ENCODE peak calls at places on chromosome 1, in six cellular contexts. One of them, this sample, is unnamed.

GRCh38 chr1:24180676-24181075 is 6.4 kb downstream of the IFNLR1 start:
- DNase-seq in small intestine: no peak
- DNase-seq in heart left ventricle: no peak
- DNase-seq in CD4-positive, alpha-beta memory T cell: no peak
- DNase-seq in stomach: no peak
- DNase-seq in astrocyte of the spinal cord: no peak
- DNase-seq in this sample: no peak

GRCh38 chr1:115828101-115829022 is 12.6 kb downstream of the NHLH2 start:
- DNase-seq in small intestine: no peak
- DNase-seq in stomach: peak
- DNase-seq in astrocyte of the spinal cord: no peak
- DNase-seq in heart left ventricle: peak
- DNase-seq in CD4-positive, alpha-beta memory T cell: peak
- DNase-seq in this sample: no peak

GRCh38 chr1:33872681-33873080 is 8.8 kb downstream of the HMGB4 start:
- DNase-seq in heart left ventricle: no peak
- DNase-seq in CD4-positive, alpha-beta memory T cell: no peak
- DNase-seq in stomach: no peak
- DNase-seq in astrocyte of the spinal cord: peak
- DNase-seq in small intestine: no peak
- DNase-seq in this sample: no peak

GRCh38 chr1:210294991-210295773 is 33.5 kb upstream of the HHAT start:
- DNase-seq in CD4-positive, alpha-beta memory T cell: no peak
- DNase-seq in heart left ventricle: peak
- DNase-seq in stomach: no peak
- DNase-seq in small intestine: peak
- DNase-seq in astrocyte of the spinal cord: peak
- DNase-seq in this sample: no peak

GRCh38 chr1:89908294-89908992 is 86.5 kb upstream of the ZNF326 start:
- DNase-seq in astrocyte of the spinal cord: peak
- DNase-seq in heart left ventricle: no peak
- DNase-seq in stomach: no peak
- DNase-seq in CD4-positive, alpha-beta memory T cell: no peak
- DNase-seq in small intestine: no peak
- DNase-seq in this sample: no peak

GRCh38 chr1:201389066-201389465 is 10.1 kb downstream of the LAD1 start:
- DNase-seq in stomach: no peak
- DNase-seq in CD4-positive, alpha-beta memory T cell: no peak
- DNase-seq in astrocyte of the spinal cord: no peak
- DNase-seq in heart left ventricle: peak
- DNase-seq in small intestine: no peak
- DNase-seq in this sample: no peak

GRCh38 chr1:28073867-28074266 is 14.5 kb downstream of the EYA3 start:
- DNase-seq in small intestine: no peak
- DNase-seq in stomach: no peak
- DNase-seq in CD4-positive, alpha-beta memory T cell: no peak
- DNase-seq in astrocyte of the spinal cord: no peak
- DNase-seq in heart left ventricle: no peak
- DNase-seq in this sample: no peak

GRCh38 chr1:75725861-75726361 is 1.4 kb downstream of the ACADM start:
- DNase-seq in small intestine: peak
- DNase-seq in CD4-positive, alpha-beta memory T cell: no peak
- DNase-seq in astrocyte of the spinal cord: no peak
- DNase-seq in heart left ventricle: no peak
- DNase-seq in stomach: peak
- DNase-seq in this sample: no peak

GRCh38 chr1:160204526-160205241 is 500 bp upstream of the PEA15 start:
- DNase-seq in CD4-positive, alpha-beta memory T cell: no peak
- DNase-seq in small intestine: no peak
- DNase-seq in astrocyte of the spinal cord: no peak
- DNase-seq in stomach: no peak
- DNase-seq in heart left ventricle: no peak
- DNase-seq in this sample: peak

GRCh38 chr1:204545202-204545601 is 29.0 kb downstream of the MDM4 start:
- DNase-seq in CD4-positive, alpha-beta memory T cell: no peak
- DNase-seq in stomach: no peak
- DNase-seq in astrocyte of the spinal cord: no peak
- DNase-seq in heart left ventricle: no peak
- DNase-seq in small intestine: no peak
- DNase-seq in this sample: no peak

GRCh38 chr1:85230305-85230977 is 29.0 kb downstream of the C1orf52 start:
- DNase-seq in stomach: no peak
- DNase-seq in CD4-positive, alpha-beta memory T cell: no peak
- DNase-seq in heart left ventricle: no peak
- DNase-seq in small intestine: no peak
- DNase-seq in astrocyte of the spinal cord: no peak
- DNase-seq in this sample: no peak

GRCh38 chr1:117181630-117182041 is 29.1 kb downstream of the VTCN1 start:
- DNase-seq in heart left ventricle: no peak
- DNase-seq in small intestine: no peak
- DNase-seq in CD4-positive, alpha-beta memory T cell: no peak
- DNase-seq in astrocyte of the spinal cord: no peak
- DNase-seq in stomach: no peak
- DNase-seq in this sample: peak

GRCh38 chr1:201639391-201639790 is 100.5 kb downstream of the NAV1 start:
- DNase-seq in astrocyte of the spinal cord: no peak
- DNase-seq in CD4-positive, alpha-beta memory T cell: no peak
- DNase-seq in stomach: no peak
- DNase-seq in heart left ventricle: no peak
- DNase-seq in small intestine: no peak
- DNase-seq in this sample: no peak

GRCh38 chr1:80579055-80579454 is 1221.7 kb upstream of the ADGRL2 start:
- DNase-seq in CD4-positive, alpha-beta memory T cell: no peak
- DNase-seq in heart left ventricle: no peak
- DNase-seq in small intestine: no peak
- DNase-seq in astrocyte of the spinal cord: no peak
- DNase-seq in stomach: no peak
- DNase-seq in this sample: no peak

GRCh38 chr1:175042650-175043049 is 19.4 kb upstream of the MRPS14 start:
- DNase-seq in small intestine: no peak
- DNase-seq in heart left ventricle: no peak
- DNase-seq in astrocyte of the spinal cord: no peak
- DNase-seq in stomach: no peak
- DNase-seq in CD4-positive, alpha-beta memory T cell: no peak
- DNase-seq in this sample: no peak

GRCh38 chr1:3064296-3064850 is 4.6 kb upstream of the PRDM16 start:
- DNase-seq in astrocyte of the spinal cord: no peak
- DNase-seq in heart left ventricle: no peak
- DNase-seq in CD4-positive, alpha-beta memory T cell: no peak
- DNase-seq in stomach: peak
- DNase-seq in small intestine: no peak
- DNase-seq in this sample: no peak
- H3K4me3 ChIP-seq in astrocyte of the spinal cord: no peak
- H3K4me3 ChIP-seq in heart left ventricle: peak
- H3K4me3 ChIP-seq in CD4-positive, alpha-beta memory T cell: no peak
- H3K4me3 ChIP-seq in stomach: peak
- H3K4me3 ChIP-seq in small intestine: no peak
- H3K4me3 ChIP-seq in this sample: no peak

GRCh38 chr1:54406339-54407181 is at the start of gene SSBP3:
- DNase-seq in stomach: peak
- DNase-seq in small intestine: peak
- DNase-seq in CD4-positive, alpha-beta memory T cell: peak
- DNase-seq in heart left ventricle: peak
- DNase-seq in astrocyte of the spinal cord: peak
- DNase-seq in this sample: peak

GRCh38 chr1:54407201-54407956 is 1.2 kb upstream of the SSBP3 start:
- DNase-seq in CD4-positive, alpha-beta memory T cell: peak
- DNase-seq in astrocyte of the spinal cord: peak
- DNase-seq in stomach: peak
- DNase-seq in heart left ventricle: peak
- DNase-seq in small intestine: peak
- DNase-seq in this sample: peak

GRCh38 chr1:54409156-54410142 is 3.3 kb upstream of the SSBP3 start:
- DNase-seq in stomach: peak
- DNase-seq in heart left ventricle: no peak
- DNase-seq in CD4-positive, alpha-beta memory T cell: no peak
- DNase-seq in small intestine: peak
- DNase-seq in astrocyte of the spinal cord: no peak
- DNase-seq in this sample: no peak

GRCh38 chr1:54408701-54409066 is 2.5 kb upstream of the SSBP3 start:
- DNase-seq in heart left ventricle: no peak
- DNase-seq in small intestine: no peak
- DNase-seq in stomach: no peak
- DNase-seq in astrocyte of the spinal cord: no peak
- DNase-seq in CD4-positive, alpha-beta memory T cell: no peak
- DNase-seq in this sample: no peak

GRCh38 chr1:54407957-54408700 is 1.9 kb upstream of the SSBP3 start:
- DNase-seq in heart left ventricle: no peak
- DNase-seq in stomach: no peak
- DNase-seq in small intestine: no peak
- DNase-seq in astrocyte of the spinal cord: peak
- DNase-seq in CD4-positive, alpha-beta memory T cell: no peak
- DNase-seq in this sample: no peak
- H3K4me3 ChIP-seq in heart left ventricle: peak
- H3K4me3 ChIP-seq in stomach: no peak
- H3K4me3 ChIP-seq in small intestine: no peak
- H3K4me3 ChIP-seq in astrocyte of the spinal cord: no peak
- H3K4me3 ChIP-seq in CD4-positive, alpha-beta memory T cell: no peak
- H3K4me3 ChIP-seq in this sample: no peak

GRCh38 chr1:26337625-26338024 is 16.3 kb downstream of the CRYBG2 start:
- DNase-seq in small intestine: no peak
- DNase-seq in astrocyte of the spinal cord: no peak
- DNase-seq in stomach: no peak
- DNase-seq in CD4-positive, alpha-beta memory T cell: no peak
- DNase-seq in heart left ventricle: no peak
- DNase-seq in this sample: no peak

GRCh38 chr1:26338670-26339069 is 15.3 kb downstream of the CRYBG2 start:
- DNase-seq in astrocyte of the spinal cord: no peak
- DNase-seq in heart left ventricle: no peak
- DNase-seq in small intestine: no peak
- DNase-seq in stomach: no peak
- DNase-seq in CD4-positive, alpha-beta memory T cell: no peak
- DNase-seq in this sample: no peak

GRCh38 chr1:26337206-26337535 is 16.8 kb downstream of the CRYBG2 start:
- DNase-seq in stomach: no peak
- DNase-seq in heart left ventricle: no peak
- DNase-seq in astrocyte of the spinal cord: no peak
- DNase-seq in small intestine: no peak
- DNase-seq in CD4-positive, alpha-beta memory T cell: no peak
- DNase-seq in this sample: no peak

GRCh38 chr1:26336477-26337205 is 17.3 kb downstream of the CRYBG2 start:
- DNase-seq in stomach: peak
- DNase-seq in astrocyte of the spinal cord: no peak
- DNase-seq in small intestine: peak
- DNase-seq in CD4-positive, alpha-beta memory T cell: peak
- DNase-seq in heart left ventricle: peak
- DNase-seq in this sample: peak

GRCh38 chr1:26335774-26336476 is 18.0 kb downstream of the CRYBG2 start:
- DNase-seq in CD4-positive, alpha-beta memory T cell: no peak
- DNase-seq in astrocyte of the spinal cord: no peak
- DNase-seq in heart left ventricle: no peak
- DNase-seq in stomach: no peak
- DNase-seq in small intestine: no peak
- DNase-seq in this sample: no peak
- H3K4me3 ChIP-seq in CD4-positive, alpha-beta memory T cell: peak
- H3K4me3 ChIP-seq in astrocyte of the spinal cord: peak
- H3K4me3 ChIP-seq in heart left ventricle: peak
- H3K4me3 ChIP-seq in stomach: peak
- H3K4me3 ChIP-seq in small intestine: peak
- H3K4me3 ChIP-seq in this sample: peak

GRCh38 chr1:226736001-226736907 is 2.8 kb downstream of the ITPKB start:
- DNase-seq in heart left ventricle: peak
- DNase-seq in small intestine: no peak
- DNase-seq in CD4-positive, alpha-beta memory T cell: peak
- DNase-seq in stomach: no peak
- DNase-seq in astrocyte of the spinal cord: peak
- DNase-seq in this sample: no peak

GRCh38 chr1:226735576-226735975 is 3.5 kb downstream of the ITPKB start:
- DNase-seq in heart left ventricle: no peak
- DNase-seq in CD4-positive, alpha-beta memory T cell: no peak
- DNase-seq in astrocyte of the spinal cord: no peak
- DNase-seq in stomach: no peak
- DNase-seq in small intestine: no peak
- DNase-seq in this sample: no peak

GRCh38 chr1:226733309-226733708 is 5.8 kb downstream of the ITPKB start:
- DNase-seq in small intestine: no peak
- DNase-seq in stomach: no peak
- DNase-seq in astrocyte of the spinal cord: no peak
- DNase-seq in CD4-positive, alpha-beta memory T cell: no peak
- DNase-seq in heart left ventricle: no peak
- DNase-seq in this sample: no peak

GRCh38 chr1:226733876-226734414 is 5.1 kb downstream of the ITPKB start:
- DNase-seq in heart left ventricle: no peak
- DNase-seq in astrocyte of the spinal cord: no peak
- DNase-seq in stomach: no peak
- DNase-seq in small intestine: no peak
- DNase-seq in CD4-positive, alpha-beta memory T cell: no peak
- DNase-seq in this sample: no peak

GRCh38 chr1:226734611-226735153 is 4.4 kb downstream of the ITPKB start:
- DNase-seq in CD4-positive, alpha-beta memory T cell: no peak
- DNase-seq in stomach: no peak
- DNase-seq in astrocyte of the spinal cord: no peak
- DNase-seq in small intestine: no peak
- DNase-seq in heart left ventricle: no peak
- DNase-seq in this sample: no peak
- H3K4me3 ChIP-seq in CD4-positive, alpha-beta memory T cell: peak
- H3K4me3 ChIP-seq in stomach: peak
- H3K4me3 ChIP-seq in astrocyte of the spinal cord: no peak
- H3K4me3 ChIP-seq in small intestine: no peak
- H3K4me3 ChIP-seq in heart left ventricle: peak
- H3K4me3 ChIP-seq in this sample: no peak

GRCh38 chr1:44820945-44821715 is 12.8 kb downstream of the BTBD19 start:
- DNase-seq in heart left ventricle: peak
- DNase-seq in stomach: no peak
- DNase-seq in CD4-positive, alpha-beta memory T cell: no peak
- DNase-seq in astrocyte of the spinal cord: no peak
- DNase-seq in small intestine: no peak
- DNase-seq in this sample: no peak
- H3K4me3 ChIP-seq in heart left ventricle: peak
- H3K4me3 ChIP-seq in stomach: no peak
- H3K4me3 ChIP-seq in CD4-positive, alpha-beta memory T cell: peak
- H3K4me3 ChIP-seq in astrocyte of the spinal cord: no peak
- H3K4me3 ChIP-seq in small intestine: no peak
- H3K4me3 ChIP-seq in this sample: no peak

GRCh38 chr1:223031690-223032601 is 111.1 kb downstream of the TLR5 start:
- DNase-seq in CD4-positive, alpha-beta memory T cell: no peak
- DNase-seq in small intestine: peak
- DNase-seq in stomach: no peak
- DNase-seq in heart left ventricle: peak
- DNase-seq in astrocyte of the spinal cord: peak
- DNase-seq in this sample: no peak

GRCh38 chr1:223029985-223030769 is 112.9 kb downstream of the TLR5 start:
- DNase-seq in heart left ventricle: no peak
- DNase-seq in CD4-positive, alpha-beta memory T cell: no peak
- DNase-seq in small intestine: no peak
- DNase-seq in stomach: no peak
- DNase-seq in astrocyte of the spinal cord: no peak
- DNase-seq in this sample: no peak

GRCh38 chr1:223033658-223034057 is 109.4 kb downstream of the TLR5 start:
- DNase-seq in heart left ventricle: peak
- DNase-seq in small intestine: no peak
- DNase-seq in stomach: no peak
- DNase-seq in astrocyte of the spinal cord: no peak
- DNase-seq in CD4-positive, alpha-beta memory T cell: no peak
- DNase-seq in this sample: no peak

GRCh38 chr1:223034270-223034798 is 108.7 kb downstream of the TLR5 start:
- DNase-seq in astrocyte of the spinal cord: no peak
- DNase-seq in heart left ventricle: no peak
- DNase-seq in stomach: no peak
- DNase-seq in CD4-positive, alpha-beta memory T cell: no peak
- DNase-seq in small intestine: no peak
- DNase-seq in this sample: no peak

GRCh38 chr1:223030871-223031270 is 112.2 kb downstream of the TLR5 start:
- DNase-seq in heart left ventricle: no peak
- DNase-seq in CD4-positive, alpha-beta memory T cell: no peak
- DNase-seq in stomach: no peak
- DNase-seq in astrocyte of the spinal cord: no peak
- DNase-seq in small intestine: no peak
- DNase-seq in this sample: no peak
- H3K4me3 ChIP-seq in heart left ventricle: no peak
- H3K4me3 ChIP-seq in CD4-positive, alpha-beta memory T cell: no peak
- H3K4me3 ChIP-seq in stomach: no peak
- H3K4me3 ChIP-seq in astrocyte of the spinal cord: no peak
- H3K4me3 ChIP-seq in small intestine: no peak
- H3K4me3 ChIP-seq in this sample: no peak

This sample was measured in HL-60.